ENCODE peak calls at places on chromosomes 13 and 19, in seven cellular contexts. N is left colon; U is AG04450; I is stimulated activated naive CD8-positive, alpha-beta T cell treated with anti-CD3 and anti-CD28 coated beads, Interleukin-15, Interleukin-2, amounts not matched to agents 100 U/mL and 50 U/mL, for 24 hours; Z is breast epithelium; C is non-pigmented ciliary epithelial cell; F is islet precursor cell. Q is an unnamed sample.

GRCh38 chr19:39434123-39435076 is 1.3 kb downstream of the RPS16 start:
- DNase-seq in N (no peak), U (no peak), I (no peak), Z (no peak), C (no peak), F (no peak), Q (no peak)

GRCh38 chr19:1276620-1277007 is 1.3 kb downstream of the FAM174C start:
- DNase-seq in N (peak), U (no peak), I (peak), Z (no peak), C (no peak), F (no peak), Q (peak)

GRCh38 chr13:99357920-99358319 is 50.7 kb upstream of the GPR183 start:
- DNase-seq in N (no peak), U (no peak), I (no peak), Z (no peak), C (no peak), F (no peak), Q (no peak)

GRCh38 chr13:94662274-94662945 is 49.9 kb downstream of the SOX21 start:
- DNase-seq in N (no peak), U (no peak), I (no peak), Z (no peak), C (no peak), F (no peak), Q (no peak)

GRCh38 chr13:20401958-20402856 is 123.5 kb downstream of the CRYL1 start:
- DNase-seq in N (no peak), U (no peak), I (no peak), Z (no peak), C (no peak), F (peak), Q (no peak)

GRCh38 chr13:58056411-58056810 is 424.9 kb downstream of the PCDH17 start:
- DNase-seq in N (no peak), U (no peak), I (no peak), Z (no peak), C (no peak), F (no peak), Q (no peak)

GRCh38 chr13:112984954-112985802 is 16.2 kb downstream of the MCF2L start:
- DNase-seq in N (peak), U (no peak), I (no peak), Z (no peak), C (no peak), F (no peak), Q (no peak)

GRCh38 chr19:10223488-10224213 is 7.5 kb downstream of the S1PR2 start:
- DNase-seq in N (no peak), U (no peak), I (no peak), Z (no peak), C (no peak), F (no peak), Q (no peak)

GRCh38 chr19:53927745-53928144 is 18.7 kb downstream of the CACNG7 start:
- DNase-seq in N (peak), U (peak), I (peak), Z (no peak), C (peak), F (peak), Q (peak)

GRCh38 chr19:54178581-54179261 is 5.8 kb upstream of the TMC4 start:
- DNase-seq in N (no peak), U (no peak), I (no peak), Z (no peak), C (no peak), F (no peak), Q (no peak)

GRCh38 chr19:5041168-5042038 is 72.5 kb downstream of the KDM4B start:
- DNase-seq in N (no peak), U (no peak), I (no peak), Z (no peak), C (no peak), F (no peak), Q (no peak)

GRCh38 chr13:32720026-32720425 is 133.8 kb downstream of the PDS5B start:
- DNase-seq in N (no peak), U (no peak), I (no peak), Z (no peak), C (no peak), F (no peak), Q (no peak)

Q was measured in GM12865.